ENCODE peak calls at places on chromosomes 3 and 15, in five cellular contexts. N is GM23338, T is SK-N-SH, E is hepatocyte, Z is mammary epithelial cell. L is an unnamed sample.

GRCh38 chr3:15728766-15729165 is 69.0 kb downstream of the ANKRD28 start:
- DNase-seq in N (no peak), T (no peak), E (no peak), Z (no peak), L (no peak)

GRCh38 chr3:127953636-127954035 is 38.6 kb downstream of the KBTBD12 start:
- DNase-seq in N (no peak), T (no peak), E (no peak), Z (no peak), L (no peak)

GRCh38 chr3:177483182-177483967 is 286.1 kb upstream of the TBL1XR1 start:
- DNase-seq in N (peak; percentile 67), T (no peak), E (peak; percentile 17), Z (peak; percentile 91), L (no peak)

GRCh38 chr3:129604942-129605592 is 1.4 kb downstream of the PLXND1 start:
- DNase-seq in N (peak; percentile 76), T (peak; percentile 78), E (no peak), Z (no peak), L (no peak)

GRCh38 chr15:25790003-25790660 is 73.0 kb downstream of the ATP10A start:
- DNase-seq in N (peak; percentile 31), T (no peak), E (peak; percentile 38), Z (no peak), L (no peak)

GRCh38 chr3:127688416-127689265 is 15.9 kb downstream of the ABTB1 start:
- DNase-seq in N (no peak), T (no peak), E (peak; percentile 30), Z (no peak), L (peak; percentile 38)

GRCh38 chr3:112339609-112340008 is 6.7 kb downstream of the CD200 start:
- DNase-seq in N (no peak), T (no peak), E (no peak), Z (no peak), L (no peak)

GRCh38 chr3:183584246-183584913 is 28.9 kb upstream of the KLHL6 start:
- DNase-seq in N (no peak), T (peak; percentile 62), E (peak; percentile 49), Z (no peak), L (no peak)

DNA sequence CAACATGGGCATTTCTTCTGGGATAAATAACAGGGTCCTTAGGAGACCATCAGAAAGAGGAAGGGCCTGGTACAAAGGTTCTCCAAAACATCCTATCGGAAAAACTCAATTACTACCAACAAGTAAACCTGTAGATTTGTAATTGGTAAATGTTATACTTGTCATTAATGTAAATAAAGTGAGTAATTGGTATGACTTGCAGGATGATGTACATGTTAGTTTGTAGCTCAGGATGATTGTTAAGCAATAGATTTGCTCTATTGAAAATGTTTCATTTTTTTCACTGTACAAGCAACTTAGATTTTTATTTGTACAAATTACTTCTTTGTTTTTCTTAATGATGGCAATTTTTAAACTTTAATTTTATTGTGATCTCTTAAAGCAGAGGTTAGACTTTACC is 3.8 kb upstream of the SCG5 start:
- DNase-seq in N (no peak), T (no peak), E (no peak), Z (no peak), L (no peak)
- H3K36me3 ChIP-seq in N (peaks cover 51% of the 10 kb centered on the region), T (peaks cover 59% of the 10 kb centered on the region), E (no peaks in the 10 kb centered on the region), Z (peaks cover 42% of the 10 kb centered on the region), L (no peaks in the 10 kb centered on the region)

GRCh38 chr3:133376805-133377204 is 23.1 kb upstream of the BFSP2 start:
- DNase-seq in N (no peak), T (no peak), E (no peak), Z (no peak), L (no peak)

GRCh38 chr3:133374706-133375105 is 25.1 kb upstream of the BFSP2 start:
- DNase-seq in N (no peak), T (no peak), E (no peak), Z (no peak), L (no peak)

GRCh38 chr3:133380481-133381225 is 19.2 kb upstream of the BFSP2 start:
- DNase-seq in N (no peak), T (no peak), E (no peak), Z (no peak), L (no peak)

GRCh38 chr3:133379926-133380325 is 19.9 kb upstream of the BFSP2 start:
- DNase-seq in N (no peak), T (no peak), E (no peak), Z (no peak), L (no peak)

GRCh38 chr3:133377396-133377795 is 22.5 kb upstream of the BFSP2 start:
- DNase-seq in N (peak; percentile 49), T (peak; percentile 60), E (peak; percentile 50), Z (peak; percentile 42), L (no peak)
- TF ChIP-seq CTCF in N (peak; percentile 40), T (peak; percentile 70), E (peak; percentile 57), Z (peak; percentile 48), L (no peak)

GRCh38 chr15:47548189-47548588 is 169.1 kb upstream of the SEMA6D start:
- DNase-seq in N (no peak), T (no peak), E (no peak), Z (no peak), L (no peak)

GRCh38 chr15:47541587-47541986 is 175.7 kb upstream of the SEMA6D start:
- DNase-seq in N (no peak), T (no peak), E (no peak), Z (no peak), L (no peak)

DNA sequence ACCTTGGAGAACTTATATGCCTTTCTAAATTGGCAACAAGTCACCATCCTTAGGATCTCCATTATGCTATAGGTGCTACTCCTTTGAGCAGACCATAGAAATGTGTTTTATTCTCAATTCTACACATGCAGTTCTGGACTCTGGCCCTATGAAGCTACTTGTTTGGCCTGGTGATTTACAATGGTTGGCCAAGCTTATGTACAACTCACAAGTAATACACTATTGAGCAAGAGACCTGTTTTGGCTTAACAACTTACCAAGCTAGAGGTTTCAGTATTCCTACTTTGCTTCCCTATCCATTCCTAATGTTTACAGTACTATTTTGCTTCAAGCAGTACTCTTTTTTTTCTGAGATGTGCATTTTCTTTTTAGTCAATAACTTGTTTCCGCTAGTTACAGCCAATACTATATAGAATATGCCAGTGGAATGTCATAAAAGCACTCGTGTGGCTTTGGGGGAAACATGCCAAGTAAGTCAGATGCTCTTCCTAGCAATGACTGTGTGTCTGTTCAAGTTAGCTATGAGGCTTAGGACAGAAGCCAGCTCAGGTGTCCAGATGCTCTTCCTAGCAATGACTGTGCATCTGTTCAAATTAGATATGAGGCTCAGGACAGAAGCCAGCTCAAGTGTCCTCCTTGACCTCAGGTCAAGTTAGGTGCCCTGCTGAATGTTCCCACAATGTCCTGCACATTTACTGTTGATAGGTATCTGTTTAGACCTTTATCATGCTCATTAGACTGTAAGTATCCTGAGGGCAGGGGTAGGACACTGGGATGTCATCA is 174.8 kb upstream of the SEMA6D start:
- DNase-seq in N (no peak), T (no peak), E (no peak), Z (no peak), L (no peak)
- H3K4me3 ChIP-seq in N (no peak overlapping the region), T (no peak overlapping the region), E (no peak overlapping the region), Z (no peak overlapping the region), L (no peak overlapping the region)

GRCh38 chr3:10285307-10285706 is 7.4 kb downstream of the GHRL start:
- DNase-seq in N (no peak), T (no peak), E (no peak), Z (no peak), L (no peak)

GRCh38 chr3:10284496-10284895 is 8.3 kb downstream of the GHRL start:
- DNase-seq in N (no peak), T (no peak), E (no peak), Z (no peak), L (no peak)

GRCh38 chr3:10285742-10286524 is 6.8 kb downstream of the GHRL start:
- DNase-seq in N (no peak), T (no peak), E (no peak), Z (no peak), L (peak; percentile 19)

GRCh38 chr3:10281951-10282350 is 10.8 kb downstream of the GHRL start:
- DNase-seq in N (no peak), T (no peak), E (no peak), Z (no peak), L (no peak)

DNA sequence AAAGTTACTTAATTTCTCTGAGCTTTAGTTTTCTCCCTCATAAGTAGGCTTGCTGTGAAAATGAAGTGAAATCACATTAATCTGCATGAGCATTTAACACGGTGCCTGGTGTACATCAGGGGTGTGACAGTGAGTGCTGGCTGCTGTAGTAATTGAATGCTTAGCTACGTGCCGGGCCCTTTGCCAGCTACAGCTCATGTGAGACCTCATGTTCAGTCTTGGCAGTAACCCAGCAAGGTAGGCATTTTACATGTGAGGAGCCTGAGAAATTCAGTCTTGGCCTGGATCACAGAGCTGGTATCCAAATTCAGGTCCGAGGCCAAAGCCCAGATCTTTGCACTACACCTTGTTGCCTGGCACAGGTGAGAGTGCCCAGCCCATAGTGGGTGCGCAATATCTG is 9.1 kb downstream of the GHRL start:
- DNase-seq in N (no peak), T (peak; percentile 48), E (no peak), Z (no peak), L (peak; percentile 81)
- H3K36me3 ChIP-seq in N (peaks cover 7% of the 10 kb centered on the region), T (peaks cover 29% of the 10 kb centered on the region), E (no peaks in the 10 kb centered on the region), Z (peaks cover 8% of the 10 kb centered on the region), L (no peaks in the 10 kb centered on the region)

DNA sequence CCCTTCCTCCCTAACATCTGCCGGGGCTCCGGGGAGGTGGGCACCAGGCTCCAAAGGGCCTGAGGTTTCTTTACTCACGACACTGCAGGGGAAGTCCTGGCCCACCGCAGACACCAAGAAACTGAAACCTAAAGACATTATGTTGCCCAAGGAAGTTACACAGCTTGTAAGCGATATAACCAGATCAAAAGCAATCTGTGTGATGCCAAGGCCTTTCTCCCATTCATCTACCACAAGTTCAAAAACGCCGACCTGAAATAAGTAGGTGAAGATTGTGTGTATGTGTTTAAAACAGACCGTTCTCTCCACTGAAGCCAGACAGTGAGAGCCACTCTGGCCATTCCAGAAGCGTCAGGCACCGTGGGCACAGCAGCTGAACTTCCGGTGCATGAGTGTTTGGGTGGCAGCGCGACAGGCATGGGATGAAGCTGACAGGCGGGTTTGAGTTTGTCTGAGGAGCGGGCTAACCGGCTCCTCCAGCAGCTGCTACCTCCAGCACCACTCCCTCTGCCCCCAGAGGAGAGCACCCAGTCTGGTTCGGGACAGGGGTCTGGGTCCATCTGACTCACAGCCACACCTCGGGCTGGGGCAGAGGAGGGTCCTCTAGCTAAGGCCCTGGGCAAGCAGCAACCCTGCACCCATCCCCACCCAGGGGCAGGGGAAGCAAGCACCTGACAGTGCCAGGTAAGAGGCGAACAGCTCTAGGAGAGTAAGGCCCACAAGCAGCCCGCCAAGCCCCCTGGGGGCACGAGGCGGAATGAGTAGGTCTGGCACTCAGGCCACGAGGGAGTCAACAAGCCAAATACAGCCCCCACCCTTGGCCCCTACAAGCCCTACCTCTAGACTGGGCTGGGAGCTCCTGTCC is 1.3 kb downstream of the TNK2 start:
- DNase-seq in N (peak; percentile 46), T (no peak), E (no peak), Z (peak; percentile 66), L (peak; percentile 79)
- TF ChIP-seq CTCF in N (no peak), T (no peak), E (no peak), Z (no peak), L (no peak)

DNA sequence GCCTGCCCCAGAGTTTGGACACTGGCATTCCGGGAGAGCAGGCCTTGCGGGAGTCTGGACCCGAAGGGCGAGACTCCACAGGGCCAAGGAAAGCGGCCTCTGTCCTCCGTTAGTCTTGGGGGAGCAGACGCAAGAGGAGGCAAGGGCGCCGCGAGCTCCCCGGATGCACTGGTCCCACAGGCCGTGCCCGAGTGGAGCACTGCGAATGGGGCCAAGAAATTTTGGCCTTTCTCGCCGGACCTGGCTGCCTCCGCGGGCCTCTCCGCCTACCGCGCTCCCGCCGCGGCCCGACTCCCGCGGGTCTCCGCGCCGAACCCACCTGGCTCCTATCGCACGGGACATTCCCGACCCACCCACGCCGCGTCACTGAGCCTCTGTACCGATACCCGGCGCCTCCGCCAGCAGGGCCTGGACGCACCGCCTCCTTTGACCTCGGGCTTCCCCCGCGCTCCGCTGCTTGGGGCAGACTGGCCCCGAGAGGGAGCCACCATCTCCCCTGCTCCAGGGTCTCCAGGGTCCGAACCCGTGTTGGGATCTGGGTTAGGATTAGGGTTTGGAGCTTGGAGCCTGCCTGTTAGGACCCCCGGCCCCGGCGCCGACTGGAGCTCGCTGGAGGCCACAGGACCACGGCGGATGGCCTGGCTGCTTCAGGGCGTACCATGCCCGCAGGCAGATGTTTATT is 11.8 kb downstream of the SHOX2 start:
- DNase-seq in N (peak; percentile 78), T (no peak), E (peak; percentile 44), Z (no peak), L (no peak)
- H3K4me3 ChIP-seq in N (peak overlapping the region; percentile 71), T (no peak overlapping the region), E (no peak overlapping the region), Z (no peak overlapping the region), L (no peak overlapping the region)